ENCODE peak calls at places on chromosomes 3 and 15, in four cellular contexts. D, M, Y and W are unnamed samples. For H3K36me3, the result is how much of the 10 kb centered on the place peaks cover.

GRCh38 chr3:180402463-180403073 is 199.4 kb upstream of the TTC14 start:
- DNase-seq in Y (no peak), M (no peak), D (no peak), W (no peak)

GRCh38 chr15:90097475-90097874 is 4.8 kb downstream of the IDH2 start:
- DNase-seq in D (no peak), M (no peak), Y (no peak), W (no peak)

GRCh38 chr15:48086162-48086561 is 34.6 kb upstream of the SLC24A5 start:
- DNase-seq in M (no peak), Y (no peak), D (no peak), W (no peak)

GRCh38 chr3:99394831-99395733 is 243.3 kb upstream of the COL8A1 start:
- DNase-seq in D (peak), M (no peak), Y (peak), W (no peak)

GRCh38 chr15:78565097-78565950 is at the start of gene CHRNA5:
- DNase-seq in D (peak), M (peak), Y (peak), W (peak)

GRCh38 chr3:40661285-40661684 is 136.5 kb downstream of the ZNF621 start:
- DNase-seq in D (no peak), M (no peak), Y (no peak), W (no peak)

GRCh38 chr15:23897091-23897490 is 210.0 kb upstream of the NDN start:
- DNase-seq in Y (no peak), D (no peak), M (no peak), W (no peak)

GRCh38 chr3:177735441-177735840 is 538.2 kb upstream of the TBL1XR1 start:
- DNase-seq in Y (no peak), D (no peak), M (no peak), W (no peak)

GRCh38 chr3:150286390-150287147 is 121.5 kb upstream of the TSC22D2 start:
- DNase-seq in Y (peak), D (peak), M (peak), W (peak)

GRCh38 chr3:138354376-138354775 is 6.0 kb downstream of the MRAS start:
- DNase-seq in M (no peak), Y (no peak), D (no peak), W (no peak)

GRCh38 chr3:152444029-152444641 is 175.4 kb downstream of the MBNL1 start:
- DNase-seq in D (peak), M (no peak), Y (peak), W (no peak)

GRCh38 chr3:161423911-161424522 is 52.7 kb upstream of the SPTSSB start:
- DNase-seq in D (peak), Y (peak), M (no peak), W (no peak)

GRCh38 chr3:106345353-106346027 is 476.7 kb upstream of the CBLB start:
- DNase-seq in D (peak), Y (peak), M (no peak), W (no peak)

GRCh38 chr3:119768668-119769393 is 13.1 kb upstream of the NR1I2 start:
- DNase-seq in M (no peak), D (no peak), Y (no peak), W (no peak)

GRCh38 chr3:157059181-157059580 is 100.8 kb downstream of the CCNL1 start:
- DNase-seq in M (no peak), D (no peak), Y (no peak), W (no peak)

GRCh38 chr3:186965141-186965879 is 35.0 kb downstream of the ST6GAL1 start:
- DNase-seq in D (peak), M (no peak), Y (peak), W (no peak)

GRCh38 chr3:68876112-68876713 is 56.1 kb downstream of the TAFA4 start:
- DNase-seq in Y (peak), D (peak), M (peak), W (peak)

GRCh38 chr3:188978772-188979171 is 193.0 kb upstream of the TPRG1 start:
- DNase-seq in M (no peak), D (peak), Y (peak), W (no peak)

GRCh38 chr3:71511037-71511436 is 72.5 kb downstream of the FOXP1 start:
- DNase-seq in Y (peak), D (peak), M (no peak), W (no peak)

GRCh38 chr3:18238721-18239331 is 186.3 kb downstream of the SATB1 start:
- DNase-seq in D (no peak), M (no peak), Y (no peak), W (no peak)

GRCh38 chr3:36542186-36542585 is 161.9 kb downstream of the STAC start:
- DNase-seq in M (no peak), Y (peak), D (no peak), W (no peak)

GRCh38 chr3:76474632-76475031 is 565.3 kb upstream of the ROBO2 start:
- DNase-seq in M (no peak), Y (no peak), D (no peak), W (no peak)

GRCh38 chr3:50554553-50554952 is 13.0 kb downstream of the C3orf18 start:
- DNase-seq in D (no peak), Y (no peak), M (no peak), W (no peak)

GRCh38 chr3:53502737-53503136 is 8.3 kb downstream of the CACNA1D start:
- DNase-seq in D (no peak), M (no peak), Y (no peak), W (no peak)

GRCh38 chr15:77028451-77029165 is 33.7 kb downstream of the PSTPIP1 start:
- DNase-seq in Y (no peak), M (no peak), D (no peak), W (no peak)

GRCh38 chr3:104452697-104453096 is 914.0 kb upstream of the ALCAM start:
- DNase-seq in Y (no peak), M (no peak), D (no peak), W (no peak)

GRCh38 chr3:126419886-126420786 is 25.4 kb downstream of the CFAP100 start:
- DNase-seq in M (peak), D (no peak), Y (no peak), W (peak)

GRCh38 chr15:82648257-82649103 is 1.3 kb upstream of the CPEB1 start:
- DNase-seq in Y (peak), M (no peak), D (no peak), W (no peak)

GRCh38 chr15:100901702-100902435 is 17.3 kb upstream of the LRRK1 start:
- DNase-seq in M (no peak), D (no peak), Y (peak), W (no peak)

GRCh38 chr3:194054540-194054939 is 81.4 kb upstream of the HES1 start:
- DNase-seq in D (no peak), M (no peak), Y (no peak), W (no peak)

GRCh38 chr15:60372223-60372622 is 25.6 kb downstream of the ANXA2 start:
- DNase-seq in D (no peak), M (no peak), Y (no peak), W (no peak)
- H3K36me3 ChIP-seq in D (under half), M (under half), Y (under half), W (half or more)

GRCh38 chr3:58066842-58067241 is 58.6 kb downstream of the FLNB start:
- DNase-seq in D (peak), Y (peak), M (no peak), W (no peak)
- H3K36me3 ChIP-seq in D (under half), Y (under half), M (under half), W (under half)

GRCh38 chr3:16512435-16513140 is 911 bp downstream of the RFTN1 start:
- DNase-seq in M (no peak), Y (no peak), D (no peak), W (no peak)
- H3K36me3 ChIP-seq in M (under half), Y (under half), D (under half), W (under half)

DNA sequence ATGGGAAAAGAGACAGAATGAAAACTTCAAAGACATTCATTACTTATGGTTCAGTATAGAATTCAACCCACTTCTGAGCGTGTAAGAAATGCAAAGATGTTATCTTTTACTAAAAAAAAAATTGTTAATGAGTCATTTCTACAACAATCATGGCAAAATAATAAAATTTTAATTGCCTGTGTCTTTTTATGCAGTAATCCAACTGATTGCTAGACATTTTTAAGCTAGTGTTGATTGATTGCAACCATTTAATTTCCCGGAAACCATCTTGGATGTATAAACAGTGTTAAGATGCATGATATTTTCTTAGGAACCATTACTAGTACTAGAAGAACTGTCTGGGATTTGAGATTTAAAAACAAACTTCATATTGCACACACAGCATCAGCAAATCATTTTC is 298.7 kb upstream of the UMPS start:
- DNase-seq in Y (no peak), M (no peak), D (no peak), W (no peak)
- H3K36me3 ChIP-seq in Y (under half), M (under half), D (under half), W (under half)

DNA sequence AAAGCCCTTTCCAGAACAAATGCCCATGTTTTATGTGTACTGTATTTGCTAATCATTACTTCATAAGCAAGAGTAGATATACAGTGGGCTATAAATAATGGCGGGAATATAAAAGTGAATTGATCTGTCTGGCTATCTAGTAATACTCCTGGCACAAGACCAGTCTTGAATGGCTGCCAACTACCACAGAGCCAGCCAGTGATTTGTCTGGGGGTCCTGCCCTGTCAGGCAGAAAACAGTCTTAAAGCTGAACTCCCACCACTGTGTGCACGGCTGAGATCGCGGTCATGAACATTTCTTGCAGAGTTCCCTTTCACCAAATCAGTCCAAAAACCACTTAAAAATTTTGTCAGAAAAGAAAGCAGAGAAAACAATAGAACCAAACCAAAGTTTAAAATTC is 176.3 kb downstream of the MEIS2 start:
- DNase-seq in M (no peak), Y (no peak), D (no peak), W (no peak)
- H3K36me3 ChIP-seq in M (under half), Y (under half), D (under half), W (under half)

DNA sequence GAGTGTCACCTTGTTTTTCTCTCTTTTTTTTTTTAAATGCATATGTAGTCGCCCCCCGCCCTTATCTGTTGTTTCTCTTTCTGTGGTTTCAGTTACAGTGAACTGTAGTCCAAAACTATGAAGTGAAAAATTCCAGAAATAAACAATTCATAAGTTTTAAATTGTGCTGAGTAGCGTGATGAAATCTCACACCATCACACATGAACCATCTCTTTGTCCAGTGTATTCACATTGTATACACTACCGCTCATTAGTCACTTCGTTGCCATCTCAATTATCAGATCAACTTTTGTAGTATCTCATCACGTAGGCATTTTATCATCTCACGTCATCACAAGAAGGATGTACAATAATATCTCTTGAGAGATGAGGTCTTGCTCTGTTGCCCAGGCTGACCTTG is 62.5 kb upstream of the MLF1 start:
- DNase-seq in Y (peak), D (peak), M (no peak), W (no peak)
- H3K36me3 ChIP-seq in Y (under half), D (under half), M (under half), W (under half)

DNA sequence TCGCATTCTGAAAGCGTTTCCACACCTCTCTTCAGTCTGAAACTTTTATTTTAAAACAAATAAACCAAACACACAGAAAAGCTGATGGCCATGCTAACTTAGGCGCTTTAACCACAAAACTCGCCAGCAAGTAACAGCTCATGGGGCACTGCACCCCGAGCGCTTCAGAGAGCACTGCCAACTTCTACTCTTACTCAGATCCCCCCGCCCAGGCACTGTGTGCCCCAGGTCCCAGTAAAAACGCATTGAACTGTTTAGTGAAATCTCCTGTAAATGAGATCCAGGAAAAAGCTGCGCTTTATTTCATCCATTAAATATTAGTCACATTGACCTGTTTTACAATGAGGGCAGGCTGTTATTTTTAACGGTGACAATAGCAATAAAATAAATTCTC is 99.7 kb downstream of the LRIG1 start:
- DNase-seq in Y (no peak), M (no peak), D (no peak), W (no peak)
- H3K36me3 ChIP-seq in Y (under half), M (under half), D (half or more), W (half or more)

DNA sequence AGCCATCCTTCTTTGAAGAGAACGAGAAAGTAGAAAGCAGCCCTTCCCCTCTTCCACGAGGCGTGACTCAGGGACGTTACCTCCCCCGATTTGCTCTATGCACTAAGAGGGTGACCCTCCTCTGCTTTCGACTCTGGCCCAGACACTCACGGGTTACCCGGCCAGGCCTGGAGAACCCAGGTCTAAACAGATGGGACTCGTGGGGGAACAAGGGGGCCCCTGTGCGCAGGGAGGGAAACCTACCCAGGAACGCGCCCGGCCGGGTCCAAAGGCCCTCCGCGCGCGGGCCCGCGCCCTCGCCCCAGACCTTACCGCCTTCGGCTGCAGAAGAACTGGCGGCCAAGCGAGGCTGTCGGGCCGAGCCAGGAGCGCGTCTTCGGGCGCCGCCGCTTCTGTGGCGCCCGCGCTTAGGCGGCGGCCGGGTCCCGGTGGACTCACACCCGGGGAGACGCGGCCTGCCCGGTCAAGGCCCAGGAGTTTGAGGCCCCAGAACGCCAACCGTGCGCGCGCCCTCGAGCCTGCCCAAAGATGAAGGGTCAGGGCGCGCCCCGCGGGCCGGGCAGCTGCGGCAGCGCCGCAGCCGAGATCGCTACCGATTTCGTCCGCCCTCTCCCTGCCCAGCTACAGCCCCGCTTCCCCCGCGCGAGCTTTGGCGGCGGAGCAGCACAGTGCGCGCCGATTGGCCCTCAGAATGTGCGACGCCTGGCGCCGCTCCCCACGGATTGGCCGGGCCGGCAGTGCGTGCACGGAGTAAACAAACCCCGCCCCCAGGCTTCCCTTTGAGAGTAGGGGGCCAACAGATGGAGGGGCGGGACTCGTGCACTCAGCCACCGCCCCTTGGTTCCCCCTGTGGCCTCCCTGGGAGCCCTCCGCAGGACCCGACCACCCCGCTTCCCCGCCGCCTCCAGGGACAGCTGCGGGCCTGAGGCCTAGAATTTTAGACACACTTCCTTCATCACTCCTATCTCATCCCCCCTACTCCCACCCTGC is at the start of gene TFDP2:
- DNase-seq in M (peak), D (peak), Y (peak), W (peak)
- H3K36me3 ChIP-seq in M (under half), D (under half), Y (under half), W (under half)